ENCODE peak calls at places on chromosomes 6 and 20, in four cellular contexts. T is nucleus accumbens, O is activated gamma-delta T cell treated with Interleukin-2 at 50 U/mL for 16 hours, Q is glutamatergic neuron. W is an unnamed sample.

GRCh38 chr6:107348224-107348623 is 111.1 kb downstream of the PDSS2 start:
- DNase-seq in O (no peak), T (no peak), Q (no peak), W (no peak)

GRCh38 chr20:6426287-6426891 is 303.6 kb upstream of the FERMT1 start:
- DNase-seq in Q (no peak), T (no peak), O (no peak), W (no peak)

GRCh38 chr6:10690651-10691445 is 3.6 kb downstream of the C6orf52 start:
- DNase-seq in Q (no peak), O (no peak), T (no peak), W (no peak)

GRCh38 chr6:130625825-130626500 is 201.2 kb upstream of the SMLR1 start:
- DNase-seq in Q (no peak), O (no peak), T (no peak), W (no peak)

GRCh38 chr6:38034269-38034914 is 214.9 kb downstream of the ZFAND3 start:
- DNase-seq in T (no peak), O (no peak), Q (no peak), W (peak)

GRCh38 chr20:10521068-10521834 is 86.1 kb downstream of the SLX4IP start:
- DNase-seq in T (no peak), O (no peak), Q (no peak), W (no peak)

GRCh38 chr20:23336476-23336875 is 14.1 kb upstream of the NXT1 start:
- DNase-seq in O (no peak), Q (no peak), T (no peak), W (no peak)

GRCh38 chr6:35491558-35492541 is 5.0 kb downstream of the TEAD3 start:
- DNase-seq in O (no peak), T (no peak), Q (peak), W (no peak)

GRCh38 chr20:10731190-10731955 is 57.6 kb upstream of the JAG1 start:
- DNase-seq in O (no peak), Q (no peak), T (no peak), W (no peak)

GRCh38 chr6:148831064-148831463 is 84.2 kb downstream of the UST start:
- DNase-seq in O (peak), Q (no peak), T (no peak), W (no peak)

GRCh38 chr20:46058656-46059281 is 29.8 kb downstream of the SLC12A5 start:
- DNase-seq in Q (peak), O (no peak), T (no peak), W (no peak)

GRCh38 chr6:131949615-131949908 is 1.6 kb downstream of the CCN2 start:
- DNase-seq in Q (no peak), O (no peak), T (no peak), W (no peak)

GRCh38 chr6:123953920-123954319 is 150.3 kb downstream of the NKAIN2 start:
- DNase-seq in Q (no peak), O (no peak), T (no peak), W (no peak)

GRCh38 chr6:24848461-24848860 is 49.7 kb upstream of the ARMH2 start:
- DNase-seq in O (no peak), Q (no peak), T (no peak), W (peak)

GRCh38 chr20:47456041-47456537 is 45.6 kb upstream of the NCOA3 start:
- DNase-seq in T (no peak), O (no peak), Q (no peak), W (no peak)

GRCh38 chr6:135299256-135299655 is 118.1 kb downstream of the MYB start:
- DNase-seq in T (no peak), Q (no peak), O (no peak), W (no peak)

GRCh38 chr6:83707829-83708545 is 914 bp downstream of the SNAP91 start:
- DNase-seq in Q (peak), O (no peak), T (peak), W (peak)

GRCh38 chr6:56087421-56087820 is 160.0 kb downstream of the COL21A1 start:
- DNase-seq in Q (no peak), O (no peak), T (no peak), W (no peak)

GRCh38 chr6:29236634-29237033 is 64.9 kb upstream of the OR14J1 start:
- DNase-seq in T (no peak), O (no peak), Q (no peak), W (no peak)

GRCh38 chr20:21435576-21435975 is 38.2 kb upstream of the NKX2-4 start:
- DNase-seq in Q (no peak), O (no peak), T (no peak), W (no peak)

GRCh38 chr6:7243188-7243942 is 69.6 kb downstream of the SSR1 start:
- DNase-seq in T (no peak), Q (no peak), O (peak), W (peak)

GRCh38 chr20:22374678-22375590 is 209.4 kb downstream of the FOXA2 start:
- DNase-seq in Q (no peak), T (no peak), O (no peak), W (no peak)

GRCh38 chr6:142746524-142746923 is 198.5 kb downstream of the HIVEP2 start:
- DNase-seq in T (no peak), O (peak), Q (peak), W (peak)

GRCh38 chr6:166779381-166779780 is 152.3 kb upstream of the RPS6KA2 start:
- DNase-seq in O (no peak), T (no peak), Q (no peak), W (no peak)

GRCh38 chr6:99605074-99605726 is 1.4 kb upstream of the PRDM13 start:
- DNase-seq in Q (no peak), T (no peak), O (no peak), W (no peak)

W was measured in putamen.